ENCODE peak calls at places on chromosomes 5 and 9, in ten cellular contexts. One of them, this sample, is unnamed.

GRCh38 chr9:99004115-99004514 is 60.4 kb downstream of the COL15A1 start:
- DNase-seq in dorsolateral prefrontal cortex: no peak
- DNase-seq in T47D: no peak
- DNase-seq in C1 segment of cervical spinal cord: no peak
- DNase-seq in GM23338: no peak
- DNase-seq in CD4-positive, alpha-beta T cell: no peak
- DNase-seq in aorta: no peak
- DNase-seq in EL: no peak
- DNase-seq in activated CD8-positive, alpha-beta memory T cell treated with anti-CD3 and anti-CD28 coated beads for 48 hours: no peak
- DNase-seq in Calu3: no peak
- DNase-seq in this sample: no peak

GRCh38 chr5:15383469-15383868 is 116.5 kb upstream of the FBXL7 start:
- DNase-seq in activated CD8-positive, alpha-beta memory T cell treated with anti-CD3 and anti-CD28 coated beads for 48 hours: no peak
- DNase-seq in T47D: no peak
- DNase-seq in C1 segment of cervical spinal cord: no peak
- DNase-seq in Calu3: no peak
- DNase-seq in CD4-positive, alpha-beta T cell: no peak
- DNase-seq in aorta: no peak
- DNase-seq in GM23338: peak; percentile 77
- DNase-seq in EL: peak; percentile 10
- DNase-seq in dorsolateral prefrontal cortex: no peak
- DNase-seq in this sample: no peak

GRCh38 chr5:148443998-148444397 is 60.2 kb downstream of the FBXO38 start:
- DNase-seq in EL: peak; percentile 67
- DNase-seq in dorsolateral prefrontal cortex: no peak
- DNase-seq in GM23338: peak; percentile 87
- DNase-seq in CD4-positive, alpha-beta T cell: no peak
- DNase-seq in activated CD8-positive, alpha-beta memory T cell treated with anti-CD3 and anti-CD28 coated beads for 48 hours: no peak
- DNase-seq in aorta: no peak
- DNase-seq in T47D: peak; percentile 49
- DNase-seq in C1 segment of cervical spinal cord: peak; percentile 1
- DNase-seq in Calu3: peak; percentile 70
- DNase-seq in this sample: no peak

GRCh38 chr9:131627326-131627845 is 82.1 kb downstream of the PRRT1B start:
- DNase-seq in aorta: no peak
- DNase-seq in EL: peak; percentile 53
- DNase-seq in Calu3: no peak
- DNase-seq in GM23338: no peak
- DNase-seq in C1 segment of cervical spinal cord: no peak
- DNase-seq in CD4-positive, alpha-beta T cell: no peak
- DNase-seq in dorsolateral prefrontal cortex: no peak
- DNase-seq in T47D: no peak
- DNase-seq in activated CD8-positive, alpha-beta memory T cell treated with anti-CD3 and anti-CD28 coated beads for 48 hours: no peak
- DNase-seq in this sample: no peak

GRCh38 chr5:163384669-163385068 is 52.7 kb upstream of the CCNG1 start:
- DNase-seq in Calu3: no peak
- DNase-seq in GM23338: no peak
- DNase-seq in dorsolateral prefrontal cortex: no peak
- DNase-seq in CD4-positive, alpha-beta T cell: no peak
- DNase-seq in C1 segment of cervical spinal cord: no peak
- DNase-seq in activated CD8-positive, alpha-beta memory T cell treated with anti-CD3 and anti-CD28 coated beads for 48 hours: no peak
- DNase-seq in T47D: no peak
- DNase-seq in aorta: no peak
- DNase-seq in EL: no peak
- DNase-seq in this sample: no peak

GRCh38 chr5:179381691-179382090 is 36.4 kb upstream of the ADAMTS2 start:
- DNase-seq in CD4-positive, alpha-beta T cell: no peak
- DNase-seq in Calu3: no peak
- DNase-seq in EL: no peak
- DNase-seq in dorsolateral prefrontal cortex: no peak
- DNase-seq in T47D: no peak
- DNase-seq in GM23338: no peak
- DNase-seq in C1 segment of cervical spinal cord: no peak
- DNase-seq in activated CD8-positive, alpha-beta memory T cell treated with anti-CD3 and anti-CD28 coated beads for 48 hours: no peak
- DNase-seq in aorta: no peak
- DNase-seq in this sample: no peak

GRCh38 chr5:68533571-68534051 is 318.1 kb downstream of the PIK3R1 start:
- DNase-seq in dorsolateral prefrontal cortex: no peak
- DNase-seq in CD4-positive, alpha-beta T cell: no peak
- DNase-seq in Calu3: no peak
- DNase-seq in T47D: no peak
- DNase-seq in GM23338: no peak
- DNase-seq in activated CD8-positive, alpha-beta memory T cell treated with anti-CD3 and anti-CD28 coated beads for 48 hours: no peak
- DNase-seq in aorta: no peak
- DNase-seq in C1 segment of cervical spinal cord: no peak
- DNase-seq in EL: no peak
- DNase-seq in this sample: no peak

GRCh38 chr9:93897075-93897970 is 57.8 kb downstream of the BARX1 start:
- DNase-seq in dorsolateral prefrontal cortex: no peak
- DNase-seq in T47D: no peak
- DNase-seq in C1 segment of cervical spinal cord: no peak
- DNase-seq in Calu3: no peak
- DNase-seq in EL: no peak
- DNase-seq in aorta: no peak
- DNase-seq in CD4-positive, alpha-beta T cell: no peak
- DNase-seq in GM23338: no peak
- DNase-seq in activated CD8-positive, alpha-beta memory T cell treated with anti-CD3 and anti-CD28 coated beads for 48 hours: no peak
- DNase-seq in this sample: no peak

GRCh38 chr5:110150199-110150598 is 460.5 kb downstream of the MAN2A1 start:
- DNase-seq in T47D: no peak
- DNase-seq in Calu3: no peak
- DNase-seq in aorta: no peak
- DNase-seq in activated CD8-positive, alpha-beta memory T cell treated with anti-CD3 and anti-CD28 coated beads for 48 hours: no peak
- DNase-seq in GM23338: no peak
- DNase-seq in CD4-positive, alpha-beta T cell: no peak
- DNase-seq in dorsolateral prefrontal cortex: no peak
- DNase-seq in C1 segment of cervical spinal cord: no peak
- DNase-seq in EL: peak; percentile 73
- DNase-seq in this sample: no peak

GRCh38 chr5:144092510-144092909 is 77.9 kb downstream of the YIPF5 start:
- DNase-seq in EL: no peak
- DNase-seq in dorsolateral prefrontal cortex: no peak
- DNase-seq in Calu3: no peak
- DNase-seq in C1 segment of cervical spinal cord: no peak
- DNase-seq in CD4-positive, alpha-beta T cell: no peak
- DNase-seq in GM23338: no peak
- DNase-seq in activated CD8-positive, alpha-beta memory T cell treated with anti-CD3 and anti-CD28 coated beads for 48 hours: no peak
- DNase-seq in T47D: no peak
- DNase-seq in aorta: no peak
- DNase-seq in this sample: no peak

GRCh38 chr9:132769895-132770774 is 99.9 kb downstream of the GTF3C4 start:
- DNase-seq in EL: peak; percentile 66
- DNase-seq in T47D: peak; percentile 65
- DNase-seq in C1 segment of cervical spinal cord: no peak
- DNase-seq in activated CD8-positive, alpha-beta memory T cell treated with anti-CD3 and anti-CD28 coated beads for 48 hours: peak; percentile 47
- DNase-seq in dorsolateral prefrontal cortex: peak; percentile 60
- DNase-seq in Calu3: peak; percentile 60
- DNase-seq in GM23338: peak; percentile 91
- DNase-seq in aorta: peak; percentile 84
- DNase-seq in CD4-positive, alpha-beta T cell: peak; percentile 43
- DNase-seq in this sample: peak; percentile 48

GRCh38 chr5:148966348-148966747 is 96.5 kb downstream of the SH3TC2 start:
- DNase-seq in CD4-positive, alpha-beta T cell: no peak
- DNase-seq in EL: no peak
- DNase-seq in C1 segment of cervical spinal cord: no peak
- DNase-seq in dorsolateral prefrontal cortex: no peak
- DNase-seq in aorta: no peak
- DNase-seq in GM23338: no peak
- DNase-seq in activated CD8-positive, alpha-beta memory T cell treated with anti-CD3 and anti-CD28 coated beads for 48 hours: no peak
- DNase-seq in Calu3: no peak
- DNase-seq in T47D: no peak
- DNase-seq in this sample: no peak

GRCh38 chr9:347667-348292 is 133.1 kb downstream of the DOCK8 start:
- DNase-seq in dorsolateral prefrontal cortex: no peak
- DNase-seq in Calu3: no peak
- DNase-seq in aorta: no peak
- DNase-seq in T47D: no peak
- DNase-seq in EL: peak; percentile 31
- DNase-seq in activated CD8-positive, alpha-beta memory T cell treated with anti-CD3 and anti-CD28 coated beads for 48 hours: no peak
- DNase-seq in GM23338: peak; percentile 58
- DNase-seq in C1 segment of cervical spinal cord: no peak
- DNase-seq in CD4-positive, alpha-beta T cell: no peak
- DNase-seq in this sample: no peak

GRCh38 chr5:106940986-106941385 is 729.8 kb downstream of the EFNA5 start:
- DNase-seq in Calu3: peak; percentile 59
- DNase-seq in activated CD8-positive, alpha-beta memory T cell treated with anti-CD3 and anti-CD28 coated beads for 48 hours: no peak
- DNase-seq in EL: no peak
- DNase-seq in GM23338: no peak
- DNase-seq in C1 segment of cervical spinal cord: no peak
- DNase-seq in CD4-positive, alpha-beta T cell: no peak
- DNase-seq in dorsolateral prefrontal cortex: no peak
- DNase-seq in T47D: no peak
- DNase-seq in aorta: no peak
- DNase-seq in this sample: no peak

GRCh38 chr9:136569526-136570148 is 23.8 kb upstream of the NOTCH1 start:
- DNase-seq in Calu3: no peak
- DNase-seq in GM23338: no peak
- DNase-seq in EL: no peak
- DNase-seq in dorsolateral prefrontal cortex: no peak
- DNase-seq in aorta: no peak
- DNase-seq in T47D: no peak
- DNase-seq in C1 segment of cervical spinal cord: no peak
- DNase-seq in activated CD8-positive, alpha-beta memory T cell treated with anti-CD3 and anti-CD28 coated beads for 48 hours: no peak
- DNase-seq in CD4-positive, alpha-beta T cell: no peak
- DNase-seq in this sample: no peak

GRCh38 chr5:38414348-38414747 is 142.1 kb downstream of the LIFR start:
- DNase-seq in activated CD8-positive, alpha-beta memory T cell treated with anti-CD3 and anti-CD28 coated beads for 48 hours: no peak
- DNase-seq in dorsolateral prefrontal cortex: no peak
- DNase-seq in C1 segment of cervical spinal cord: no peak
- DNase-seq in Calu3: no peak
- DNase-seq in EL: peak; percentile 49
- DNase-seq in aorta: no peak
- DNase-seq in T47D: no peak
- DNase-seq in CD4-positive, alpha-beta T cell: no peak
- DNase-seq in GM23338: no peak
- DNase-seq in this sample: no peak

GRCh38 chr9:34426340-34427074 is 31.9 kb downstream of the FAM219A start:
- DNase-seq in CD4-positive, alpha-beta T cell: no peak
- DNase-seq in Calu3: no peak
- DNase-seq in GM23338: peak; percentile 82
- DNase-seq in EL: no peak
- DNase-seq in C1 segment of cervical spinal cord: no peak
- DNase-seq in activated CD8-positive, alpha-beta memory T cell treated with anti-CD3 and anti-CD28 coated beads for 48 hours: no peak
- DNase-seq in aorta: no peak
- DNase-seq in dorsolateral prefrontal cortex: no peak
- DNase-seq in T47D: no peak
- DNase-seq in this sample: no peak

GRCh38 chr5:10046681-10047080 is 203.0 kb downstream of the ATPSCKMT start:
- DNase-seq in CD4-positive, alpha-beta T cell: no peak
- DNase-seq in activated CD8-positive, alpha-beta memory T cell treated with anti-CD3 and anti-CD28 coated beads for 48 hours: no peak
- DNase-seq in T47D: no peak
- DNase-seq in EL: no peak
- DNase-seq in Calu3: no peak
- DNase-seq in aorta: no peak
- DNase-seq in GM23338: no peak
- DNase-seq in C1 segment of cervical spinal cord: no peak
- DNase-seq in dorsolateral prefrontal cortex: no peak
- DNase-seq in this sample: no peak

This sample was measured in omental fat pad.